ENCODE peak calls at places on chromosomes 1 and 21, in four cellular contexts. E is HepG2, Y is A549, V is heart left ventricle. G is an unnamed sample. For H3K4me1, the result is how much of the 10 kb centered on the place peaks cover.

GRCh38 chr21:42340187-42340586 is 10.6 kb downstream of the TFF2 start:
- DNase-seq in V (no peak), E (no peak), Y (no peak), G (peak)

GRCh38 chr21:41186763-41187536 is 19.0 kb downstream of the BACE2 start:
- DNase-seq in V (no peak), E (no peak), Y (no peak), G (no peak)

GRCh38 chr1:245701631-245702030 is 546.8 kb downstream of the KIF26B start:
- DNase-seq in Y (no peak), V (no peak), E (no peak), G (no peak)

GRCh38 chr1:51088474-51088873 is 13.6 kb upstream of the C1orf185 start:
- DNase-seq in V (no peak), E (no peak), Y (peak), G (no peak)

GRCh38 chr1:121558514-121558913 is 373.7 kb downstream of the SRGAP2C start:
- DNase-seq in E (no peak), V (no peak), Y (peak), G (no peak)

GRCh38 chr1:66764994-66765578 is 12.8 kb downstream of the DYNLT5 start:
- DNase-seq in E (peak), Y (peak), V (peak), G (peak)

GRCh38 chr1:199020904-199021303 is 382.1 kb downstream of the PTPRC start:
- DNase-seq in Y (no peak), V (no peak), E (no peak), G (no peak)

GRCh38 chr1:80217377-80217986 is 1211.0 kb upstream of the ADGRL4 start:
- DNase-seq in Y (peak), E (peak), V (no peak), G (peak)

GRCh38 chr1:98232678-98233077 is 311.8 kb upstream of the DPYD start:
- DNase-seq in E (no peak), Y (no peak), V (no peak), G (no peak)

GRCh38 chr1:6970256-6970655 is 185.0 kb downstream of the CAMTA1 start:
- DNase-seq in Y (no peak), V (no peak), E (no peak), G (no peak)

GRCh38 chr1:12230549-12231275 is 882 bp downstream of the VPS13D start:
- DNase-seq in E (peak), Y (no peak), V (peak), G (peak)

GRCh38 chr1:119565131-119565772 is 58.2 kb downstream of the HSD3B1 start:
- DNase-seq in E (no peak), Y (no peak), V (no peak), G (no peak)

GRCh38 chr1:182588460-182589396 is at the start of gene RNASEL:
- DNase-seq in Y (peak), V (peak), E (no peak), G (peak)

GRCh38 chr21:36707763-36708511 is 9.0 kb downstream of the SIM2 start:
- DNase-seq in V (no peak), Y (no peak), E (no peak), G (no peak)

GRCh38 chr1:206904423-206905142 is 7.3 kb downstream of the IL24 start:
- DNase-seq in E (no peak), Y (no peak), V (peak), G (no peak)

GRCh38 chr1:23376890-23377811 is 7.5 kb upstream of the ZNF436 start:
- DNase-seq in V (peak), E (peak), Y (peak), G (peak)

GRCh38 chr1:2632561-2633361 is at the start of gene MMEL1:
- DNase-seq in V (no peak), E (no peak), Y (no peak), G (no peak)

GRCh38 chr1:212477014-212477679 is 44.4 kb downstream of the NENF start:
- DNase-seq in Y (peak), V (peak), E (peak), G (peak)

GRCh38 chr1:18632218-18632588 is 1.6 kb downstream of the PAX7 start:
- DNase-seq in V (no peak), Y (no peak), E (no peak), G (no peak)

GRCh38 chr1:43990271-43991199 is 864 bp upstream of the CCDC24 start:
- DNase-seq in Y (no peak), V (no peak), E (no peak), G (no peak)

GRCh38 chr1:43991200-43991475 is 261 bp upstream of the CCDC24 start:
- DNase-seq in E (no peak), V (no peak), Y (no peak), G (no peak)

GRCh38 chr1:43993206-43993914 is 2.0 kb downstream of the CCDC24 start:
- DNase-seq in V (no peak), Y (no peak), E (no peak), G (no peak)

GRCh38 chr1:43992232-43992995 is 1.0 kb downstream of the CCDC24 start:
- DNase-seq in E (no peak), Y (no peak), V (no peak), G (no peak)

DNA sequence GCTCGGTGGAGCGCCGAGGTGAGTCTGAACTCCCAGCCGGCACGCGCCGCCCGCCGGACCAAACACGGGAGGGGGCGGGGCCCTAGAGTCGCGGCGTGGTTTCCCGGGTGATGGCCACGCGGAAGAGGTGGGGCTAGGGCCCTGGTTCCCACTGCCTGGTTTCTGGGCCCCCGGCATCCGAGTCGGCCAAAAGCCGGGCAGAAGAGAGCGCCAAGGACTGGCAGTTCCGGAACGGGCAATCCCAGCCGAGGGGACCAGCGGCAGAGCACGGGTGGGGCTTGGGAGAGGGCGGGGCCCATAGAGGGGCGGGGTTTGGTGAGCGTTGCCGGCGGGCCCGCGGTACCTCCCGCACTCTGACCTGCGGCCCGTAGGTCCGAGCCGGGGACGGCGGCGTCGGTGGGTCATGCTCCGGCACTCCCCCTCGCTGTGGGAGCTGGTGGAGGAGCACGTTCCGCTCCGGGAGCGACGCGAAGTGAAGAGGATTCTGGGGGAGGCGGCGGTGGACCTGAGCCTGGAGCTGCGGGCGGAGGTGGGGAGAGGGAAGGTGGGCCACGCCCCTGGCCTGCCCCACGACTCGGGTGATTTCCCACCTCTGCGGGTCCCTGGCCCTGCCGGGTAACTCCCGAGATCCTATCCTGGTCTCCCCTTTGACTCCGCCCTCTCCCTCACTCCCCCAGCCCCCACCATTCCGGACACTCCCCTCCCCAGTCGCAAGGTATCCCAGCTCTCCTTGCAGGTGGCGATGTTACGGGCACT is at the start of gene CCDC24:
- DNase-seq in V (peak), Y (peak), E (peak), G (peak)
- TF ChIP-seq POLR2A in V (peak), Y (peak), E (peak), G (no peak)

GRCh38 chr1:64923294-64923718 is 43.0 kb downstream of the JAK1 start:
- DNase-seq in Y (no peak), E (no peak), V (no peak), G (no peak)

GRCh38 chr1:64917907-64918306 is 48.4 kb downstream of the JAK1 start:
- DNase-seq in E (no peak), Y (no peak), V (no peak), G (no peak)

GRCh38 chr1:64921761-64922160 is 44.6 kb downstream of the JAK1 start:
- DNase-seq in E (peak), V (no peak), Y (no peak), G (no peak)

GRCh38 chr1:64922336-64922735 is 44.0 kb downstream of the JAK1 start:
- DNase-seq in E (no peak), V (no peak), Y (no peak), G (no peak)

DNA sequence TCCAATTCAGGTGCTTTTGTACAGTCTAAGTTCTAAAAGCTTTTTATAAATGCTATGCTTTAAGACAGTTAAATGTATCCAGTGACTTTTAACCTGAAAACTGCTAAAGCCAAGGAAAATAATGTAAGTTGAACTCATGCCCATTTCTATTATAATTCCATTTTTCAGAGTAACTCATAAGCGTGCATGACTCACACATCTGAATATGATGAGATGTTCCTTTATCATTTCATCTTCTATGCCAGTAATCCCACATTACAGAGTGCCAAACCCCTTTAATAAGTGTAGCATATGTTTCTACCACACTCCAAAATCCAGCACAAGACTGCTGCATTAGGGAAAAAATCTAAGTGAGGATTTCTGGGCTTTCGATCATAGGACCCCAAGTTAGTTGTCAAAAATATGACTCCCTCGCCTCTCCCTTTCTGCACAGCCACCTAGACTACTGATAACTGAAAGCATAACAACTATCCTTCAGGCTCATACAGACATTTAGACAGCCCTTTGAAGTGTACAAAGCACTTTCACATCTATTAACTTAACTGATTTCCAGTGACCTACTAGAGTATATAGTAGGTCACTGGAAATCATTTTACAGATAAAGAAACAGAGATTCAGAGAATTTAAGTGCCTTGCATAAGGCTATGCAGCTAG is 45.3 kb downstream of the JAK1 start:
- DNase-seq in V (no peak), Y (no peak), E (no peak), G (no peak)
- H3K4me1 ChIP-seq in V (half or more), Y (half or more), E (half or more), G (under half)

GRCh38 chr1:38785285-38786039 is 74.1 kb downstream of the RRAGC start:
- DNase-seq in V (no peak), E (no peak), Y (no peak), G (no peak)
- H3K27ac ChIP-seq in V (no peak), E (no peak), Y (no peak), G (no peak)

GRCh38 chr1:246726255-246726679 is 2.1 kb downstream of the SCCPDH start:
- DNase-seq in E (no peak), Y (no peak), V (no peak), G (peak)

GRCh38 chr1:246725191-246725590 is 982 bp downstream of the SCCPDH start:
- DNase-seq in Y (no peak), V (no peak), E (no peak), G (peak)

GRCh38 chr1:246722720-246723119 is 1.5 kb upstream of the SCCPDH start:
- DNase-seq in E (no peak), V (no peak), Y (no peak), G (no peak)

GRCh38 chr1:246724725-246725095 is 501 bp downstream of the SCCPDH start:
- DNase-seq in Y (peak), V (no peak), E (no peak), G (peak)

GRCh38 chr1:246724001-246724724 is at the start of gene SCCPDH:
- DNase-seq in E (peak), Y (peak), V (peak), G (peak)
- TF ChIP-seq POLR2A in E (peak), Y (peak), V (no peak), G (no peak)

GRCh38 chr1:153771241-153771640 is 4.0 kb upstream of the SLC27A3 start:
- DNase-seq in Y (no peak), V (no peak), E (no peak), G (no peak)
- H3K4me1 ChIP-seq in Y (under half), V (half or more), E (half or more), G (under half)

DNA sequence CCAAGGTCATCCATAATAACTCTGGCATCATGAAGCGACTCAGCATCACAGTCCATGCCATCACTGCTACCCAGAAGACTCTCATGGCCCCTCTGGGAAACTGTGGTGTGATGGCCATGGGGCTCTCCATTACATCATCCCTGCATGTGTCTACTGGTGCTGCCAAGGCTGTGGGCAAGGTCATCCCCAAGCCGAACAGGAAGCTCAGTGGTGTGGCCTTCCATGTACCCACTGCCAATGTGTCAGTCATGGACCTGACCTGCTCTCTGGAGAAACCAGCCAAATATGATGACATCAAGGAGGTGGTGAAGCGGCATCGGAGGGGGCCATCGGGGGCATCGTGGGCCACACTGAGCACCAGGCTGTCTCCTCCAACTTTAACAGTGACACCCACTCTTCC is 65.1 kb upstream of the ARHGAP29 start:
- DNase-seq in Y (no peak), V (no peak), E (no peak), G (no peak)
- H3K27ac ChIP-seq in Y (no peak), V (peak), E (no peak), G (no peak)

G was measured in testis.